ENCODE peak calls at places on chromosome 6, in seven cellular contexts. C is H1, Z is heart right ventricle, E is A549, Q is PC-9, J is fibroblast of lung, X is IMR-90. P is an unnamed sample.

GRCh38 chr6:154815938-154816820 is 83.0 kb downstream of the SCAF8 start:
- DNase-seq in C (no peak), E (no peak), J (peak; percentile 10), Z (no peak), X (peak; percentile 61), Q (no peak), P (no peak)

GRCh38 chr6:6330407-6330806 is 9.9 kb upstream of the F13A1 start:
- DNase-seq in Z (no peak), Q (no peak), C (no peak), X (no peak), J (no peak), E (no peak), P (no peak)

GRCh38 chr6:148807784-148808183 is 61.0 kb downstream of the UST start:
- DNase-seq in E (no peak), C (no peak), J (no peak), Q (no peak), X (no peak), Z (no peak), P (no peak)

GRCh38 chr6:156786652-156787051 is 9.5 kb downstream of the ARID1B start:
- DNase-seq in C (no peak), E (no peak), J (no peak), X (no peak), Q (no peak), Z (no peak), P (no peak)

GRCh38 chr6:150142657-150143501 is at the start of gene PPP1R14C:
- DNase-seq in Q (peak; percentile 59), J (no peak), C (no peak), Z (peak; percentile 50), E (no peak), X (no peak), P (no peak)

GRCh38 chr6:53483423-53484353 is 61.2 kb downstream of the GCLC start:
- DNase-seq in X (no peak), J (peak; percentile 27), E (no peak), C (no peak), Q (no peak), Z (peak; percentile 72), P (no peak)

GRCh38 chr6:96783307-96783706 is 54.0 kb downstream of the GPR63 start:
- DNase-seq in J (no peak), E (no peak), Z (no peak), X (no peak), Q (no peak), C (no peak), P (no peak)

GRCh38 chr6:140485740-140486467 is 1111.5 kb upstream of the CITED2 start:
- DNase-seq in E (peak; percentile 69), Q (peak; percentile 8), Z (no peak), J (peak; percentile 79), X (peak; percentile 95), C (no peak), P (no peak)

GRCh38 chr6:104325341-104326172 is 534.2 kb downstream of the HACE1 start:
- DNase-seq in Z (no peak), C (no peak), X (no peak), E (peak; percentile 14), Q (peak; percentile 18), J (peak; percentile 4), P (peak; percentile 56)

GRCh38 chr6:161009991-161010390 is 18.4 kb downstream of the MAP3K4 start:
- DNase-seq in E (no peak), Z (no peak), Q (no peak), X (no peak), J (no peak), C (no peak), P (no peak)

GRCh38 chr6:42404494-42404893 is 47.2 kb downstream of the TRERF1 start:
- DNase-seq in Z (no peak), Q (peak; percentile 78), X (peak; percentile 68), J (peak; percentile 76), C (peak; percentile 38), E (peak; percentile 53), P (peak; percentile 41)

GRCh38 chr6:152161501-152161900 is 354.0 kb downstream of the ESR1 start:
- DNase-seq in J (peak; percentile 26), Q (no peak), C (no peak), E (no peak), Z (no peak), X (peak; percentile 78), P (no peak)

GRCh38 chr6:90770778-90771177 is 183.9 kb upstream of the MAP3K7 start:
- DNase-seq in Z (no peak), J (no peak), Q (no peak), E (no peak), C (no peak), X (no peak), P (no peak)

GRCh38 chr6:170297577-170298330 is 6.9 kb upstream of the DLL1 start:
- DNase-seq in X (no peak), J (no peak), C (no peak), Z (no peak), E (no peak), Q (no peak), P (no peak)

GRCh38 chr6:44569931-44570385 is 182.5 kb downstream of the CDC5L start:
- DNase-seq in Q (no peak), C (no peak), Z (peak; percentile 37), J (peak; percentile 41), X (peak; percentile 7), E (no peak), P (no peak)

DNA sequence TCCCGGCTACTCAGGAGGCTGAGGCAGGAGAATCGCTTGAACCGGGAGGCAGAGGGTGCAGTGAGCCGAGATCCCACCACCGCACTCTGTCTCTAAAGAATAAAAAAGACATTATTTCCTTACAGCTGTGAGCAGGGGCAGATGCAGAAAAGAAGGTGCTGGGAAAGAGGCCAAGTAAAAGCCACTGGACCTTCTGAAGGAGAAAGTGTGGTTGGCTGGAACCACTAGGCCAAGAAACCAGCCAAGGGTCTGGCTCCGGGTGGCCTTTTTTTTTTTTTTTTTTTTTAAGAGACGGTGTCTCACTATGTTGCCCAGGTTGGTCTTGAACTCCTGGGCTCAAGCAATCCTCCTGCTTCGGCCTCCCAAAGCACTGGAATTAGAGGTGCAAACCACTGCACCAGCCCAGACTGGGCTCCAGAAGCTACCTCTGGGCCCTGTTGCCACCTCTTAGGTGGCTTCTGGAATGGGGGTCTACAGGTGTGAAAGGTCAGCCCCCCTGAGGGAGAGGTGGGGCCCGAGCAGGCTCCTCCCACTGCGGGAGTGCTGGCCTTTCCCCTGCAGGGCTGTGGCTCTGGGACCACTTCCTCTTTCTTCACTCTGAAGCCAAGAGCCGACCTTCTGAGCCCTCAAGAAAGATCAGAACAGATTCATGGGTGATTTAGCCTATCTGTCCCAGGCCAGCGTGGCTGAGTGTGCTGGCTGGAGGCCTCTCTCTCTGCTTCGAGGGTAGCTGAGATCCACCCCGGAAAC is at the start of gene FGD2:
- DNase-seq in Z (no peak), E (no peak), C (no peak), X (no peak), Q (no peak), J (no peak), P (no peak)
- H3K4me3 ChIP-seq in Z (peak within 1 kb of the TSS; percentile 21), E (no peak within 1 kb of the TSS), C (no peak within 1 kb of the TSS), X (no peak within 1 kb of the TSS), Q (no peak within 1 kb of the TSS), J (no peak within 1 kb of the TSS), P (no peak within 1 kb of the TSS)

DNA sequence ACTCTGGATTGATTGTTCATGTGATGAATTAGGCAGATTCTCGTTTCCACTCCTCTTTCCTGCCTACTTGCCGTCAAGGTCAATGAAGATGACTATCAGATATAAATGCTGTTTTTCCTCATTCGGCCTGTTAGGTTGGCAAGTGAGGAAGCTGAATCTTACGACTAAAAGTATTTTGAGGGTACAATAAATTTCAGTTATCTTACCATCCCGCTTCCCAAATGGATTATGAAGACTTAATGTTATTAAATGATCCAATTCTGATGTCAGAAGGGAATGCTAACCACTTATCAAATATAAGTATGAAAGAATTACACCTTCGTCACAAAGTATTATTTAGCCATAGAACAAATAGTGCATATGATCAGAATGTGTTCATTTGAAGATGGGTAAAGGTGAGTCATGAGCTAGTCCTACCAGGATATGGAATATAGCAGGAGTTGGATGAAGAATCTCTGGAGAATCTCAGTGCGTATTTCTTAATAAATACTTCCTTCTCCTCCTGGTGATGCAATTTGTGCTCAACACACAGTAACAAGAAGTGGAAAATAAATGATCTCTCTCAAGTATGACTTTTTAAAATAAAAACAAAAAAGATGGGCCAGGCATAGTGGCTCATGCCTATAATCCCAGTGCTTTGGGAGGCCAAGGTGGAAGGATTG is 4.6 kb downstream of the GPLD1 start:
- DNase-seq in C (no peak), Q (no peak), Z (no peak), J (no peak), E (no peak), X (peak; percentile 42), P (no peak)
- H3K9me3 ChIP-seq in C (no peaks in the 10 kb centered on the region), Q (no peaks in the 10 kb centered on the region), Z (no peaks in the 10 kb centered on the region), J (no peaks in the 10 kb centered on the region), E (no peaks in the 10 kb centered on the region), X (no peaks in the 10 kb centered on the region), P (peaks cover under 1% of the 10 kb centered on the region)

GRCh38 chr6:134674562-134674961 is 275.3 kb downstream of the ALDH8A1 start:
- DNase-seq in J (no peak), C (no peak), X (no peak), E (no peak), Q (no peak), Z (no peak), P (no peak)

GRCh38 chr6:134678436-134678889 is 271.4 kb downstream of the ALDH8A1 start:
- DNase-seq in X (peak; percentile 79), Q (no peak), E (peak; percentile 74), Z (peak; percentile 45), C (no peak), J (peak; percentile 84), P (peak; percentile 48)

GRCh38 chr6:134675110-134676038 is 274.5 kb downstream of the ALDH8A1 start:
- DNase-seq in X (no peak), J (no peak), C (no peak), E (no peak), Q (no peak), Z (no peak), P (no peak)

GRCh38 chr6:134680021-134680420 is 269.9 kb downstream of the ALDH8A1 start:
- DNase-seq in J (no peak), Q (no peak), Z (no peak), E (no peak), C (no peak), X (peak; percentile 10), P (no peak)

GRCh38 chr6:134676307-134677281 is 273.3 kb downstream of the ALDH8A1 start:
- DNase-seq in C (no peak), J (peak; percentile 63), X (peak; percentile 11), E (no peak), Q (no peak), Z (no peak), P (peak; percentile 59)
- TF ChIP-seq CTCF in C (no peak), J (no peak), X (no peak), E (no peak), Q (no peak), Z (no peak), P (no peak)

GRCh38 chr6:33018904-33019303 is 9.5 kb upstream of the HLA-DOA start:
- DNase-seq in C (no peak), X (peak; percentile 47), E (no peak), J (peak; percentile 33), Q (no peak), Z (no peak), P (no peak)

GRCh38 chr6:33017694-33018353 is 8.4 kb upstream of the HLA-DOA start:
- DNase-seq in Q (no peak), E (no peak), Z (no peak), C (no peak), J (no peak), X (no peak), P (no peak)

GRCh38 chr6:33017024-33017423 is 7.6 kb upstream of the HLA-DOA start:
- DNase-seq in J (no peak), Q (no peak), Z (no peak), E (no peak), C (no peak), X (no peak), P (no peak)

GRCh38 chr6:33019358-33019757 is 10.0 kb upstream of the HLA-DOA start:
- DNase-seq in C (no peak), Z (no peak), X (no peak), Q (no peak), J (no peak), E (no peak), P (no peak)

GRCh38 chr6:33018418-33018817 is 9.0 kb upstream of the HLA-DOA start:
- DNase-seq in J (no peak), E (no peak), Z (no peak), C (no peak), X (no peak), Q (no peak), P (no peak)
- H3K4me3 ChIP-seq in J (no peak overlapping the region), E (no peak overlapping the region), Z (no peak overlapping the region), C (no peak overlapping the region), X (no peak overlapping the region), Q (no peak overlapping the region), P (no peak overlapping the region)

P was measured in Caco-2.